ENCODE peak calls at places on chromosomes 5 and 9, in seven cellular contexts. N, J, Q, Z, I, B and H are unnamed samples.

GRCh38 chr5:68652507-68652906 is 437.0 kb downstream of the PIK3R1 start:
- DNase-seq in N (no peak), J (no peak), Q (peak), Z (no peak), I (no peak), B (peak), H (no peak)

GRCh38 chr9:107472581-107473335 is 16.8 kb downstream of the KLF4 start:
- DNase-seq in N (no peak), J (no peak), Q (no peak), Z (no peak), I (no peak), B (no peak), H (no peak)

GRCh38 chr5:172891716-172892421 is 57.8 kb downstream of the ERGIC1 start:
- DNase-seq in N (no peak), J (peak), Q (no peak), Z (peak), I (peak), B (peak), H (peak)

GRCh38 chr9:89313842-89314241 is 2.8 kb downstream of the CKS2 start:
- DNase-seq in N (no peak), J (no peak), Q (no peak), Z (no peak), I (no peak), B (no peak), H (no peak)

GRCh38 chr9:93595861-93596365 is 19.5 kb downstream of the PHF2 start:
- DNase-seq in N (no peak), J (no peak), Q (no peak), Z (no peak), I (no peak), B (no peak), H (no peak)

GRCh38 chr9:120532475-120532874 is 47.5 kb downstream of the CDK5RAP2 start:
- DNase-seq in N (peak), J (no peak), Q (peak), Z (peak), I (no peak), B (no peak), H (peak)

GRCh38 chr5:136046231-136046630 is 17.4 kb downstream of the TGFBI start:
- DNase-seq in N (no peak), J (no peak), Q (no peak), Z (no peak), I (peak), B (no peak), H (no peak)

GRCh38 chr5:14913141-14913540 is 41.6 kb upstream of the ANKH start:
- DNase-seq in N (no peak), J (no peak), Q (no peak), Z (no peak), I (no peak), B (no peak), H (no peak)

GRCh38 chr5:92064993-92065392 is 681.9 kb upstream of the ARRDC3 start:
- DNase-seq in N (no peak), J (no peak), Q (no peak), Z (no peak), I (no peak), B (no peak), H (no peak)

GRCh38 chr9:27715651-27716050 is 142.4 kb upstream of the C9orf72 start:
- DNase-seq in N (no peak), J (no peak), Q (no peak), Z (no peak), I (no peak), B (no peak), H (no peak)

GRCh38 chr9:97046228-97046627 is 7.3 kb upstream of the CTSV start:
- DNase-seq in N (peak), J (peak), Q (peak), Z (peak), I (no peak), B (no peak), H (peak)

GRCh38 chr9:122164286-122164685 is 4.6 kb downstream of the MORN5 start:
- DNase-seq in N (no peak), J (no peak), Q (no peak), Z (no peak), I (peak), B (peak), H (no peak)

GRCh38 chr9:34458013-34458966 is at the start of the genes DNAI1 and FAM219A:
- DNase-seq in N (peak), J (peak), Q (peak), Z (peak), I (peak), B (peak), H (peak)
- TF ChIP-seq POLR2A in N (peak), J (peak), Q (peak), Z (peak), I (peak), B (peak), H (peak)

GRCh38 chr5:74940782-74941363 is 74.7 kb upstream of the FAM169A start:
- DNase-seq in N (no peak), J (no peak), Q (no peak), Z (no peak), I (no peak), B (no peak), H (no peak)

GRCh38 chr5:74938250-74938649 is 72.1 kb upstream of the FAM169A start:
- DNase-seq in N (no peak), J (no peak), Q (no peak), Z (no peak), I (no peak), B (no peak), H (no peak)

GRCh38 chr5:74935752-74936091 is 69.5 kb upstream of the FAM169A start:
- DNase-seq in N (no peak), J (no peak), Q (no peak), Z (no peak), I (no peak), B (no peak), H (no peak)

DNA sequence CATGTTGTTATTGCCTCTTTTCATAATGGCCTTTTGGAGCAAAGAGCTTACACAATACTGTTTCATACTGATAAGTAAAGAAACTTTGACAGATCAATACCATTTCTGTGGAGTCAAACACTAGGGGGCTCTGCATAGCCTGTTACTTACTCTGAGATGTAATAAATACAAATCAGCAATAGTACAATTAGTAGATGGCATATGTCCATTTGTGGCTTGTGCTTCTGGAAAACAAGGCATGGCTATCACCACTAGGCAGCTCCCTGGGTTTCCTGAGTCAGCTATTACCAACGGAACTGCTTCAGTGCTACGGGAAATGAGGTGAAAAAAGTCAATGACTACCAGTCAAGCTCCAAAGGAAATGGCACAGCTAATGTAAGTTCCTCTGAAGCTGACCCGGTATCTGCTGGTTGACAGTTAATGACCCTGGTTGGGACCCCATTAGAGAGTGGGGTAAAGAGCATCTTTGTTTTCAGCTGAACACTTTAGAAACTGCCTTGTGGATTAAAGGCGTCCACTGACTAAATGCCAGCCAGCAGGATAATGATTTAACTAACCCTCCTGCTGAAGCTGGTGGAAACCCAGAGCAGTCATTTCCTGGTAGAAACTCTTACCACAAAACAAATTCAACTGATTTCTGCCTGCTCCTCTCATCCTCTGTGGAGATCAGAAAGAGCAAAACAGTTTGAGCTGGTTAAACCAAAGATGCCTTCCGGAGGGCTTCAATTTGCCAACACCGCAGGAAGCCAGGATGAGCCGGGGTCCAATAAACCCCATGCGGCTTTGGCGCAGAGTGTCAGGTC is 69.0 kb upstream of the FAM169A start:
- DNase-seq in N (no peak), J (peak), Q (no peak), Z (no peak), I (no peak), B (peak), H (no peak)
- H3K27ac ChIP-seq in N (no peak), J (peak), Q (no peak), Z (peak), I (no peak), B (no peak), H (no peak)

GRCh38 chr5:77990020-77990419 is 213.9 kb upstream of the TBCA start:
- DNase-seq in N (no peak), J (no peak), Q (no peak), Z (no peak), I (no peak), B (no peak), H (no peak)
- TF ChIP-seq POLR2A in N (no peak), J (no peak), Q (no peak), Z (no peak), I (no peak), B (no peak), H (no peak)

DNA sequence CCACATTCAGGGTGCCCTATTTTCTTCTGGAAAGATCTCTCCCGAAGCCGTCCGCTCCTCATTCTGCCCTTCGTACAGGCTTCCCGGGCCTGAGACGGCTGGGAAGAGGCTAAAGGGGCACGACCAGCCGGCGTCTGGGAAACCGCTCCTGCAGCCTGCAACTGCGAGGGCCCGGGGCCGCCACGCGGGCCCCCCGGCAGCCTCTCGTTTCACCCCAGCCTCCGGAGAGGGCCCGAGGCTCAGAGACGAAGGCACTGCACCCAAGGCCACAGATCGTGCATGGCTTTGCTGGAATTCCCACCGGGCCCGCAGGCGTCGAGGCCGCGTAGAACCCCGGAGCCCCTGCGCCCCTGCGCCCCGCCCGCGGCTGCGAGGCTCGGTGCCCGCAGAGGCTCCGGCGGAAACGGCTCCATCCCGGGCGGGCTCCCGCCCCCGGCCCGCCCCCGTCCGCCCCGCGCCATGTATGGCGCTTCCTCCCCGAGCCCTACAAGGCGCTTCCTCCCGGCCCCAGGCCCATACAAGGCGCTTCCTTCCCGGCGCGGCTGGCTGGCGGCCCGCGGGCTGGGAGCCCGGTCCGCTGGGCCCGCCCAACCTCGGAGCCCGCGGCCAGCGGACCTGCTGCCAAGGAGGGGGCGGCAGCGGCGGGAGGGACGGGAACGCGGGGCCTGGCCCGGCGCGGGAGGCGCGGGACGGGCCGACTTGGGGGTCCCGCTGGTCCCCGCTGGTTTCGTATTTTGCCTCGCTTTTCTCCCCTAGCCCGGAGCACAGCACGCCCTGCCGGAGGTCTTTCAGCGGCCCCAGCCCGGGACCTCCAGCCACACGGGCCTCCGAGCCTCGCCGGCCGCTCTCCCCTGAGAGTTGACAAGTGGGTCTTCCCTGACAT is 26.6 kb downstream of the EGR1 start:
- DNase-seq in N (peak), J (peak), Q (peak), Z (peak), I (peak), B (peak), H (peak)
- H3K27ac ChIP-seq in N (peak), J (peak), Q (peak), Z (peak), I (peak), B (peak), H (peak)

GRCh38 chr5:177103523-177104253 is 17.0 kb downstream of the FGFR4 start:
- DNase-seq in N (no peak), J (no peak), Q (no peak), Z (no peak), I (no peak), B (no peak), H (no peak)
- TF ChIP-seq POLR2A in N (no peak), J (no peak), Q (no peak), Z (no peak), I (no peak), B (no peak), H (no peak)

GRCh38 chr5:4514067-4514648 is 626.0 kb upstream of the ADAMTS16 start:
- DNase-seq in N (no peak), J (no peak), Q (no peak), Z (no peak), I (no peak), B (no peak), H (no peak)
- H3K27ac ChIP-seq in N (no peak), J (no peak), Q (no peak), Z (peak), I (no peak), B (no peak), H (no peak)

GRCh38 chr5:139272471-139273321 is 20.8 kb upstream of the MATR3 start:
- DNase-seq in N (no peak), J (peak), Q (peak), Z (no peak), I (no peak), B (no peak), H (no peak)
- TF ChIP-seq POLR2A in N (no peak), J (no peak), Q (no peak), Z (no peak), I (no peak), B (no peak), H (no peak)

GRCh38 chr9:16254674-16255073 is 615.8 kb downstream of the BNC2 start:
- DNase-seq in N (no peak), J (no peak), Q (no peak), Z (no peak), I (no peak), B (no peak), H (no peak)

GRCh38 chr9:16255217-16255616 is 615.3 kb downstream of the BNC2 start:
- DNase-seq in N (no peak), J (no peak), Q (no peak), Z (no peak), I (no peak), B (no peak), H (no peak)

GRCh38 chr9:16248816-16249215 is 621.7 kb downstream of the BNC2 start:
- DNase-seq in N (no peak), J (no peak), Q (no peak), Z (no peak), I (no peak), B (no peak), H (no peak)

GRCh38 chr9:16257604-16258003 is 612.9 kb downstream of the BNC2 start:
- DNase-seq in N (no peak), J (no peak), Q (no peak), Z (no peak), I (no peak), B (no peak), H (no peak)

DNA sequence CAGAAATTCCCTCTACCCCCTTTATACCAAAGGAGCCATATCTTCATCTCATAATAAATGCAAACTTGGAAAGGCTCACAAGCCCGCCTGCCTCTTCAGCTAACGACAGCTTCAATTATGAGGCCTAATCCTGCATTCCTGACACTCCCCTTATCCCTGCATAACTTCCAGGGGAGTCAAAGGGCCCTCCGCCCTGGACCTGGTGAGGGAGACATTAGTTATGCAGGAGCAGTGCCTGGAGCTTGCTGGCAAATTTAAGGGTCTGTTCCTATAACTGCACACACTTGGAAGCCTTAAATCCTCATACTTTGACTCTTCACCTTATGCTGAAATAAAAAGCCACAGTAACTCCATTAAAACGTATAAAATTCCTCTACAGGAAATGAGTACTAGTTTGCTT is 617.8 kb downstream of the BNC2 start:
- DNase-seq in N (no peak), J (no peak), Q (no peak), Z (no peak), I (no peak), B (no peak), H (no peak)
- H3K27ac ChIP-seq in N (peak), J (no peak), Q (no peak), Z (no peak), I (no peak), B (peak), H (no peak)